ENCODE peak calls at places on chromosomes 3 and 15, in ten cellular contexts. F, I, E, V, C, D, S, R, G and U are unnamed samples.

GRCh38 chr3:7106635-7107034 is 245.7 kb downstream of the GRM7 start:
- DNase-seq in F (no peak), I (no peak), E (no peak), V (no peak), C (no peak), D (no peak), S (no peak), R (no peak), G (no peak), U (no peak)

GRCh38 chr3:12780776-12781175 is 15.7 kb upstream of the CAND2 start:
- DNase-seq in F (no peak), I (peak; percentile 77), E (no peak), V (no peak), C (no peak), D (no peak), S (no peak), R (no peak), G (no peak), U (no peak)

GRCh38 chr3:187974857-187975257 is 179.1 kb upstream of the LPP start:
- DNase-seq in F (no peak), I (no peak), E (peak; percentile 79), V (no peak), C (no peak), D (no peak), S (no peak), R (no peak), G (no peak), U (no peak)

GRCh38 chr15:98548172-98548971 is 100.0 kb upstream of the IGF1R start:
- DNase-seq in F (no peak), I (peak; percentile 73), E (no peak), V (peak; percentile 72), C (no peak), D (peak; percentile 92), S (peak; percentile 69), R (peak; percentile 72), G (peak; percentile 93), U (peak; percentile 63)

GRCh38 chr3:186207515-186207914 is 98.6 kb upstream of the ETV5 start:
- DNase-seq in F (no peak), I (no peak), E (no peak), V (no peak), C (peak; percentile 5), D (no peak), S (peak; percentile 79), R (no peak), G (no peak), U (no peak)

GRCh38 chr3:49745986-49746385 is 22.2 kb upstream of the GMPPB start:
- DNase-seq in F (no peak), I (peak; percentile 72), E (no peak), V (no peak), C (peak; percentile 93), D (peak; percentile 39), S (no peak), R (no peak), G (no peak), U (no peak)

GRCh38 chr3:182697345-182697919 is 95.9 kb upstream of the ATP11B start:
- DNase-seq in F (no peak), I (no peak), E (no peak), V (no peak), C (no peak), D (no peak), S (no peak), R (no peak), G (no peak), U (no peak)

GRCh38 chr3:186340211-186340610 is 21.8 kb downstream of the DGKG start:
- DNase-seq in F (no peak), I (no peak), E (no peak), V (no peak), C (peak; percentile 24), D (no peak), S (no peak), R (no peak), G (no peak), U (no peak)

DNA sequence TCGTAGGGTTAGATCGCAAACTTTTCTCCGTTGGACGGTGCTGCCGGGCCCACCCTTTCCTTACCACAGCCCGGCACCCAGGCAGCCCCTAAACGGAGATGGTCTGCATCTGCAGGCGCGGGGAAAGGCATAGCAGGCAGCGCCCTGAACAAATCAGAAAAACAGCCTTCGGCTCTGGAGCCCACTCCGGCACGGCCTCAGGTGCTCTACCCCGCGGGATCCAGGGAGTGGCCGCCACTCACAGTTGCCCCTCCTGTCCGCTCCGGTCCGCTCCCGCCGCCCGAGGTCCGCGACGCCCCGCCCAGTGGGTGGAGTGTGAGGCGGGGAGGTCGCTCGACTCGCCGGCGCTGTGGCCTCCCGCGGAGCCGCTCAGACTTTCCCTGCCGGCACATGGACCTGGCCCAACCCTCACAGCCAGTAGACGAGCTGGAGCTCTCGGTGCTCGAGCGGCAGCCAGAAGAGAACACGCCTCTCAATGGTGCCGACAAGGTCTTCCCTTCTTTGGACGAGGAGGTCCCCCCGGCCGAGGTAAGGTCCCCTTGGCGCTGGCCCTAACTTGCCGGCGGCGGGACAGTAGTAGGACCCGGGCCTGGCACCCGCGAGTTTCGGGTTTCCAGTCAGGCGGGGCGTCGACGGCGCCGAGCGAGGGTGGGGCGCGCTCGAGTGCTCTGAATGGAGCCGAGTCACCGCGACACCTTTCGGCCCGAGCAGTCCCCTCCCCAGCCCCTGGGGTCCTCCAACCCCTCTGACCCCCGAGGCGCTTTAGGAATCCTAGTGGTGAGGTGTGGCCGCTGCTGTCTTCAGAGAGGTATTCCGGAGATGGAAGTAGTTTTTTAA is at the start of gene C3orf52:
- DNase-seq in F (peak; percentile 67), I (peak; percentile 76), E (peak; percentile 63), V (peak; percentile 95), C (peak; percentile 91), D (peak; percentile 63), S (peak; percentile 94), R (peak; percentile 86), G (peak; percentile 93), U (no peak)
- TF ChIP-seq CTCF in F (peak; percentile 20), I (no peak), E (no peak), V (no peak), C (no peak), D (no peak), S (no peak), R (no peak), G (no peak), U (no peak)

GRCh38 chr3:177889158-177889557 is 647.1 kb upstream of the KCNMB2 start:
- DNase-seq in F (no peak), I (no peak), E (no peak), V (no peak), C (no peak), D (no peak), S (no peak), R (no peak), G (no peak), U (no peak)

GRCh38 chr3:177898185-177898584 is 638.1 kb upstream of the KCNMB2 start:
- DNase-seq in F (no peak), I (no peak), E (no peak), V (no peak), C (no peak), D (no peak), S (no peak), R (no peak), G (no peak), U (no peak)

GRCh38 chr3:177887475-177887874 is 648.8 kb upstream of the KCNMB2 start:
- DNase-seq in F (no peak), I (no peak), E (no peak), V (no peak), C (no peak), D (no peak), S (no peak), R (no peak), G (no peak), U (no peak)

GRCh38 chr3:177894021-177894690 is 642.1 kb upstream of the KCNMB2 start:
- DNase-seq in F (no peak), I (no peak), E (no peak), V (no peak), C (peak; percentile 59), D (peak; percentile 13), S (no peak), R (no peak), G (no peak), U (no peak)

DNA sequence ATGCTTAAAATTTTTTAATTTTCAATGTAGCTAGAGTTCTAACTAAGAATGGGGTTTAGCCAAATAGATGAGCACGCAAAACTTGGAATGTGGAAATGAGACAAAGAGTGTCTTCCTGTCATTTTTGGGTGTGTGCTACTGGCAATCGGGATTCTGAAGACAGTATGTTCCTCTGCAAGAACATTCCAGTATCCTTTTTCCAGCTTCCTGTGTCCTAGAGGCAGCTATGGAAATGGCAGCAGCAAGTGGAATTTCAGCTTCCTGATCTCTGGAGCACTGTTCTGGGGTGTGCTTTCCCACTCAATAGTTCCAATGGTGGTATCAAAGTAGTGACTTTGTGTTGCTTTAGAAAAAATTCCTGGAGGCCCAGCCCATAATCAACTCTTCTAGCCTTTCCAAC is 642.9 kb upstream of the KCNMB2 start:
- DNase-seq in F (peak; percentile 3), I (no peak), E (no peak), V (no peak), C (peak; percentile 8), D (no peak), S (no peak), R (no peak), G (no peak), U (no peak)
- TF ChIP-seq CTCF in F (peak; percentile 39), I (no peak), E (no peak), V (no peak), C (no peak), D (peak; percentile 37), S (no peak), R (no peak), G (peak; percentile 12), U (no peak)

DNA sequence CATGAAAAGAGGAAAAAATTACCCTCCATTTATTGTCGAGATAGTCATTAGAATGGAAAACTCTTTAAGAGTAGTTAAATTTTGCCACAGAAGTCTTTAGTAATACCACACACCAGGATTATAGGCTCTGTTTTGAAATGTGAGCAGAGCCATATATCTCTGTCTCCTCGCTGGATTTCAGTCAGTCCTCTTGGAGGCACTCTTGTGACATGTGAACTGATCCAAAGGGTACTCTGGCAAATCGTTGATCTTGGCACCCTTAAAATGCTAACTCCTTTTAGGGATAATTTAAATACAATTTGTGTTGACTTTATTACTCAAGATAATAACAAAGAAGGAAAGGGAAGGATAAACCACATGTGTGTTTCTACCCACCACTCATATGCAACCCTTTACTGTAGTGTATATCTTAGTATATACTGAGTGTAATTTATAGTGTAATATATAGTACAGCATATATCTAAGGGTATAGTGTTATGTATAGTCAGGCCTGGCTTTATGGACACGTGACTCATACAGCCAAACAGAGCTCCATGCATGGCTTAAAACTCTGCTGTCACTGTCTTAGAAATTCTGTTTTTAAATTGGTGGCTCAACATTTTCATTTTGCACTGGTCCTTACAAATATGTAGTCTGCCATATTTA is 12.3 kb upstream of the KPNA4 start:
- DNase-seq in F (peak; percentile 23), I (peak; percentile 21), E (no peak), V (no peak), C (peak; percentile 85), D (peak; percentile 36), S (peak; percentile 31), R (peak; percentile 39), G (no peak), U (no peak)
- TF ChIP-seq CTCF in F (peak; percentile 44), I (peak; percentile 12), E (peak; percentile 18), V (no peak), C (peak; percentile 90), D (no peak), S (peak; percentile 38), R (peak; percentile 49), G (no peak), U (no peak)

DNA sequence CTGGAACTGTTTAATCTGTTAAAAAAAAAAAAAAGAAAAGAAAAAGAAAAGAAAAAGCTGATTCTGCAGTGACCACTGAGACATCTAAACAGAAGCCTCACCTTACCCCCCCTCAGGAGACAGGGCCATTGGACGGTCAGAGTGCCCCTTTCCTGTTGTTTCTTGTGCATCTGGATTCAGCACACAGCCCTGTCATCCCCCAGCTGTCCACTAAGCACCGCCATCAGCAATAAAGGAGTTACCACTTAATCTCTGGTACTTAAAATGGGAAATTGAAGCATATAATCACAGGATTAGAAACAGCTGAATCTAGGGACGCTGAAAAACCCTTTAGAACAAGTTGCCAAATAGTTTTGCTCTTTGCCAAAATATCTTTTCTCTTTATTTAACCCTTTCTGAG is 62.5 kb downstream of the TRIM69 start:
- DNase-seq in F (peak; percentile 7), I (no peak), E (no peak), V (no peak), C (peak; percentile 19), D (no peak), S (no peak), R (peak; percentile 19), G (no peak), U (peak; percentile 22)
- TF ChIP-seq CTCF in F (peak; percentile 39), I (no peak), E (peak; percentile 41), V (no peak), C (peak; percentile 38), D (no peak), S (peak; percentile 6), R (no peak), G (no peak), U (peak; percentile 19)